ENCODE peak calls at places on chromosomes 11 and 22, in seven cellular contexts. F is lower lobe of right lung, U is cardiac muscle cell, R is LNCaP clone FGC, T is AG04450, S is hepatocyte, K is ovary. A is an unnamed sample.

GRCh38 chr22:32951081-32951806 is 106.9 kb downstream of the SYN3 start:
- DNase-seq in F (no peak), U (peak), R (no peak), T (no peak), S (no peak), K (no peak), A (no peak)

GRCh38 chr11:82671451-82671850 is 62.2 kb downstream of the FAM181B start:
- DNase-seq in F (no peak), U (no peak), R (no peak), T (no peak), S (no peak), K (no peak), A (no peak)

GRCh38 chr11:66281001-66281400 is 3.0 kb downstream of the CNIH2 start:
- DNase-seq in F (no peak), U (no peak), R (no peak), T (no peak), S (no peak), K (no peak), A (no peak)

GRCh38 chr11:76773921-76774361 is 9.2 kb upstream of the TSKU start:
- DNase-seq in F (no peak), U (no peak), R (peak), T (no peak), S (no peak), K (peak), A (no peak)

GRCh38 chr11:131295986-131296385 is 74.4 kb upstream of the NTM start:
- DNase-seq in F (no peak), U (no peak), R (no peak), T (no peak), S (no peak), K (no peak), A (no peak)

GRCh38 chr22:29704528-29705285 is 15.1 kb upstream of the CABP7 start:
- DNase-seq in F (no peak), U (peak), R (no peak), T (peak), S (peak), K (no peak), A (peak)

GRCh38 chr22:47149976-47150375 is 387.5 kb downstream of the TBC1D22A start:
- DNase-seq in F (no peak), U (no peak), R (no peak), T (no peak), S (no peak), K (no peak), A (no peak)

GRCh38 chr22:45452565-45453449 is 39.3 kb downstream of the RIBC2 start:
- DNase-seq in F (no peak), U (no peak), R (no peak), T (no peak), S (no peak), K (no peak), A (peak)

GRCh38 chr11:62599909-62600308 is 1.8 kb downstream of the MTA2 start:
- DNase-seq in F (no peak), U (no peak), R (no peak), T (no peak), S (no peak), K (no peak), A (no peak)

GRCh38 chr11:117905524-117905923 is 23.7 kb downstream of the TMPRSS13 start:
- DNase-seq in F (no peak), U (no peak), R (no peak), T (no peak), S (no peak), K (no peak), A (no peak)

GRCh38 chr22:31106651-31107205 is 640 bp downstream of the SELENOM start:
- DNase-seq in F (no peak), U (peak), R (no peak), T (no peak), S (no peak), K (peak), A (peak)

GRCh38 chr22:30056015-30056414 is 24.2 kb upstream of the HORMAD2 start:
- DNase-seq in F (no peak), U (no peak), R (no peak), T (no peak), S (no peak), K (no peak), A (peak)

DNA sequence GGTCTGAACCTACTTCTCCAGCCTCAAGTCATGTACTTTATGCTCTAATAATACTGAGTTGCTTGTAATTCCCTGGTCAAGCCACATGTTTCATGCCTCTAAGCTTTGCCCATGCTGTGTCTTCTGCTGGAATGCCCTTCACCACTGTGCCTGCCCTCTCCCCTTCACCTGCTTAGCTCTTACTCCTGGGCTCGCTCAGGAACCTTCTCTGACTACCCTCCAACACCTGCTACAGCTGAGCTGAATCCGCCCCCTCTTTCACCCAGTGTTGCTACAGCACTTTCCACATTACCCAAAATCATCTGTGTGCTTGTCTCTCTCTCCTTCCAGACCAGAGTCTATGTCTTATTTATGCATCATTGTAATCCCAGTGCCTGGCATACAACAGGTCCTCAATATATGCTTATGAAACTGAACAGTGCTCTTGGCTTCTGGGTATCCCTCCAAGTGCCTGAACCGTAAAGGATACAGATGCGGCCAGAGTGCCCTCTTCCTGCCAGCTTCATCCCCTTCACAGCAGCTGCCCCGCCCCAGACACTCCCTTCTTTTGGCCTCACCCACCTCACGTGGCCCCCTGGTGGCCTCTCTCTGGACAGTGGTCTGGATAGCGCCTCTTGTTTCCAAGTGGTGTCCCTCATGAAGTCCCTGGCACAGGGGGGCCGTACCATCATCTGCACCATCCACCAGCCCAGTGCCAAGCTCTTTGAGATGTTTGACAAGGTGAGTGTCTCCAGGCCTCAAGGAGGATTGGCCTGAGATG is 7.1 kb downstream of the ABCG4 start:
- DNase-seq in F (no peak), U (no peak), R (no peak), T (no peak), S (no peak), K (no peak), A (no peak)
- TF ChIP-seq CTCF in F (no peak), U (peak), R (no peak), T (peak), S (no peak), K (no peak), A (peak)

GRCh38 chr11:123409456-123409801 is 20.6 kb upstream of the GRAMD1B start:
- DNase-seq in F (no peak), U (no peak), R (no peak), T (no peak), S (no peak), K (no peak), A (no peak)
- H3K4me3 ChIP-seq in F (no peak), U (no peak), R (no peak), T (no peak), S (no peak), K (no peak), A (no peak)

DNA sequence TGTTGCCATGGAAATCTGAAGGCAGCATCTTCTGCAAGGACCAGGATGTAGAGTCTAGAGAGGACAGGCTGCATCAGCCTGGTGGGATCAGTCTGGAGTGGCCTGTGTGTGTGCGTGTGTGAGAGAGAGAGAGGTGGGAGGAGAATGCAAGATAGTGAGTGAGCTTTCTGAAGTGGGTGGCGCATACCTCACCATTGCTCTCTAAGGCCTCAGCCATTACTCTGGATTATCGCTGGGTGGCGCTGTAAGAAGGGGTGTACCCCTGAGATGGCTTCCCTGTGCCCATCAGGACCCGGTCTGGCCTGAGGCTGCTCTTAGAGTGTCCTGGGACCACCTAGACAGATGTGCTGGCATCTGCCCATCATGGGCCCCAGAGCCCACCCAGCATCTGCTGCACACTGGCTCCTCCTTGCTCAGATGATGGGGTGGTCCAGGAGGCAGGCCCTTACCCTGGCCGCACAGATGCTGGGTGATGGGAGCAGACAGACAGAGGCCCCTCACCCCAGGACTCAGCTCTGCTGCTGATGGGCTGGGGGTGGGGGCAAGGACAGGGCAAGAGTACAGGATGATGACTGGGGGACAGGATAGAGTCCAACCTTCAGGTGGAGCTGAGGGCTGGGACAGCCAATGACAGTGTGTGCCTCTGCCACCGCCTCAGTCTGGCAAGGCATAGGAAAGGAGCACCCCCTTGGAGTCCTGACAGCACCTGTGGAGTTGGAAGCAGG is 25.7 kb upstream of the TUB start:
- DNase-seq in F (no peak), U (no peak), R (no peak), T (no peak), S (no peak), K (no peak), A (no peak)
- TF ChIP-seq CTCF in F (no peak), U (peak), R (no peak), T (peak), S (peak), K (no peak), A (no peak)

GRCh38 chr22:17911312-17911705 is 113.1 kb downstream of the MICAL3 start:
- DNase-seq in F (no peak), U (no peak), R (no peak), T (no peak), S (no peak), K (no peak), A (no peak)
- H3K4me3 ChIP-seq in F (no peak), U (peak), R (no peak), T (no peak), S (no peak), K (no peak), A (no peak)

GRCh38 chr11:747176-748006 is at the start of gene TALDO1:
- DNase-seq in F (peak), U (peak), R (peak), T (peak), S (peak), K (peak), A (peak)
- TF ChIP-seq CTCF in F (peak), U (peak), R (peak), T (peak), S (peak), K (no peak), A (no peak)

GRCh38 chr11:120938255-120938654 is 85.6 kb upstream of the TBCEL start:
- DNase-seq in F (no peak), U (no peak), R (no peak), T (no peak), S (no peak), K (no peak), A (no peak)
- H3K4me3 ChIP-seq in F (no peak), U (no peak), R (no peak), T (no peak), S (no peak), K (no peak), A (no peak)

DNA sequence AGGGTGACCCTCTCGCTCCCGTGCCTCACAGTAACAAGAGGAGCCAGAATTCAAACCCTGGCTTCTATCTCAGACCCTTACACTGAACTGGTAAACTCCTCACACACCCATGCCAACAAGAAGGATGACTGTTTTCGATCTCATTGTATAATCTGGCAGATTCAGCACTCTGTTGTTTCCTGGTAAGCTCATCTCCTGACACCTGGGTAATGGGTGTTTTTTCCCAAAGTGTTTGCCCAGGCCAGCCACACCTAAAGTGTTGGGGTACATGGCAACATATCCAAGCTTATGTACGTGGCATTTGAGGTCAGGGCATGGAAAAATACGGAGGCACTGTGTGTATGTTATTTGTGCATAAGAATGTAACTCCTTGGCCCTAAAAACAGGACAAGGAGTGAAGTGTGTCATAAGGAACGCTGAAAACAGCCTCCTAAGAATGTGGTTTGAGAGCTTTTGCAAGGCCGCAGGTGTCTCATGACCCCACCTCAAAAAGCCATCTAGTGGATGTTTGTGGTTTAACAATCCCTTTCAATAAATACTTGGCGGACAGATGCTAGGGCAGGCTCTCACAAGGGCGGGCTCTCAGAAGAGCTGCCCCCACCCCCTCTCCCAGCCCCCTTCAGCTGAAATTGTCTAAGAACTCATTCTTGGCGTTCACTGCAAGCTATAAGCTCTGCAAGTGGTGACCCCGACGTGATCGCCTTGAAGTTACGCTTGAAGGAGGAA is at the start of gene MS4A15:
- DNase-seq in F (no peak), U (no peak), R (no peak), T (no peak), S (peak), K (no peak), A (peak)
- TF ChIP-seq CTCF in F (peak), U (peak), R (peak), T (peak), S (peak), K (no peak), A (peak)

GRCh38 chr11:122642472-122642922 is 13.0 kb upstream of the UBASH3B start:
- DNase-seq in F (no peak), U (peak), R (no peak), T (no peak), S (peak), K (no peak), A (peak)
- H3K4me3 ChIP-seq in F (no peak), U (no peak), R (no peak), T (no peak), S (no peak), K (no peak), A (no peak)

GRCh38 chr11:25734592-25735211 is 597.2 kb upstream of the ANO3 start:
- DNase-seq in F (no peak), U (peak), R (peak), T (no peak), S (peak), K (no peak), A (no peak)

GRCh38 chr11:25737071-25737675 is 594.8 kb upstream of the ANO3 start:
- DNase-seq in F (no peak), U (no peak), R (no peak), T (no peak), S (no peak), K (no peak), A (no peak)

DNA sequence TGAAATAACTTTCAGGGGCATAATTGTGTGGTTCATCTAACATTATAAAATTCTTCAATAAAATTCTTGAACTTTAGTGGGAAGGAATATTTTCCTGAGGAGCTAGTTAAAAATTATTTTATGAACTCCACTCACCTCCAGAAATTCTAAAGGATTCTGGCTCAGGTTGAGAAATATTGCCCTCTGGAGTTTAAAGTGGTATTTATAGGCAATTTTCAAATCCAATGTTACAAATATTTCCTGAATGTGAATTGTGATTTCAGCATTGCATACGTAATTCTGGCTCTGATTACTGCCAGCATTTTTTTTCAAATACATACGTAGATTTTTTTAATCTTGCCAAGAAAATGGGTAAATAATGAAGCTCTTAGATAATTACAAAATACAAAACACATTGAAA is 598.2 kb upstream of the ANO3 start:
- DNase-seq in F (no peak), U (peak), R (peak), T (no peak), S (no peak), K (no peak), A (no peak)
- TF ChIP-seq CTCF in F (no peak), U (peak), R (peak), T (peak), S (peak), K (no peak), A (no peak)

DNA sequence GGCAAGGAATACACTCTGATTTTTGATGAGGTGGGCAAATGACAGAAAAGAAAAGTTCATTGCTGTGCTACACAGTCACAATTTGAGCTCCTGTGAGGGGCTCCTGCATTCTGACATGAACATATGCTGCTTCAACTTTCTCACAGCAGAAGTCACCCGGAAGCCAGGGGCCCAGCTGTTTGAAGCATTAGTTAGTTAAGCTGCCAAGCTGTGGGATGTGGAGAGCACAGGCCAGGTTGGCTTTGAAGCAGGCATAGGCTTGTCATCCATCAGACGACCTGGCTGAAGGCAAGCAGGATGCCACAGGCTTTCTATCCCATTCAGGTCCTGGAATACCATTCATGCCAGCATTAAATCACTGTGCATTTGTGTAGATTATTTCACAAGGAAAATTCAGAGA is 63.1 kb downstream of the MTNR1B start:
- DNase-seq in F (no peak), U (no peak), R (no peak), T (no peak), S (no peak), K (no peak), A (no peak)
- H3K4me3 ChIP-seq in F (no peak), U (no peak), R (no peak), T (no peak), S (no peak), K (no peak), A (no peak)

A was measured in AG10803.